ENCODE peak calls at places on chromosomes 6 and 20, in nine cellular contexts. One of them, this sample, is unnamed.

GRCh38 chr20:61835791-61836350 is 229.8 kb downstream of the TAF4 start:
- DNase-seq in NCI-H524: no peak
- DNase-seq in activated naive CD4-positive, alpha-beta T cell treated with anti-CD3 and anti-CD28 coated beads for 36 hours: no peak
- DNase-seq in heart right ventricle: no peak
- DNase-seq in AG04450: no peak
- DNase-seq in heart left ventricle: no peak
- DNase-seq in tibial artery: no peak
- DNase-seq in small intestine: no peak
- DNase-seq in activated naive CD8-positive, alpha-beta T cell treated with anti-CD3 and anti-CD28 coated beads, Interleukin-2, amount 50 U/mL, for 24 hours: no peak
- DNase-seq in this sample: peak

GRCh38 chr6:89260310-89260709 is 43.2 kb upstream of the GABRR1 start:
- DNase-seq in NCI-H524: peak
- DNase-seq in activated naive CD4-positive, alpha-beta T cell treated with anti-CD3 and anti-CD28 coated beads for 36 hours: no peak
- DNase-seq in heart right ventricle: no peak
- DNase-seq in AG04450: no peak
- DNase-seq in heart left ventricle: no peak
- DNase-seq in tibial artery: no peak
- DNase-seq in small intestine: no peak
- DNase-seq in activated naive CD8-positive, alpha-beta T cell treated with anti-CD3 and anti-CD28 coated beads, Interleukin-2, amount 50 U/mL, for 24 hours: no peak
- DNase-seq in this sample: no peak

GRCh38 chr20:60206259-60206658 is 248.0 kb downstream of the CDH26 start:
- DNase-seq in NCI-H524: peak
- DNase-seq in activated naive CD4-positive, alpha-beta T cell treated with anti-CD3 and anti-CD28 coated beads for 36 hours: peak
- DNase-seq in heart right ventricle: no peak
- DNase-seq in AG04450: peak
- DNase-seq in heart left ventricle: no peak
- DNase-seq in tibial artery: no peak
- DNase-seq in small intestine: no peak
- DNase-seq in activated naive CD8-positive, alpha-beta T cell treated with anti-CD3 and anti-CD28 coated beads, Interleukin-2, amount 50 U/mL, for 24 hours: no peak
- DNase-seq in this sample: no peak

GRCh38 chr20:63101781-63102719 is 95.3 kb upstream of the BHLHE23 start:
- DNase-seq in NCI-H524: no peak
- DNase-seq in activated naive CD4-positive, alpha-beta T cell treated with anti-CD3 and anti-CD28 coated beads for 36 hours: peak
- DNase-seq in heart right ventricle: no peak
- DNase-seq in AG04450: no peak
- DNase-seq in heart left ventricle: peak
- DNase-seq in tibial artery: no peak
- DNase-seq in small intestine: peak
- DNase-seq in activated naive CD8-positive, alpha-beta T cell treated with anti-CD3 and anti-CD28 coated beads, Interleukin-2, amount 50 U/mL, for 24 hours: peak
- DNase-seq in this sample: peak

GRCh38 chr6:109472132-109472995 is 10.7 kb downstream of the ZBTB24 start:
- DNase-seq in NCI-H524: no peak
- DNase-seq in activated naive CD4-positive, alpha-beta T cell treated with anti-CD3 and anti-CD28 coated beads for 36 hours: peak
- DNase-seq in heart right ventricle: no peak
- DNase-seq in AG04450: no peak
- DNase-seq in heart left ventricle: no peak
- DNase-seq in tibial artery: no peak
- DNase-seq in small intestine: no peak
- DNase-seq in activated naive CD8-positive, alpha-beta T cell treated with anti-CD3 and anti-CD28 coated beads, Interleukin-2, amount 50 U/mL, for 24 hours: no peak
- DNase-seq in this sample: no peak

GRCh38 chr6:25263602-25264001 is 15.6 kb upstream of the CARMIL1 start:
- DNase-seq in NCI-H524: no peak
- DNase-seq in activated naive CD4-positive, alpha-beta T cell treated with anti-CD3 and anti-CD28 coated beads for 36 hours: no peak
- DNase-seq in heart right ventricle: no peak
- DNase-seq in AG04450: no peak
- DNase-seq in heart left ventricle: no peak
- DNase-seq in tibial artery: no peak
- DNase-seq in small intestine: no peak
- DNase-seq in activated naive CD8-positive, alpha-beta T cell treated with anti-CD3 and anti-CD28 coated beads, Interleukin-2, amount 50 U/mL, for 24 hours: no peak
- DNase-seq in this sample: no peak

GRCh38 chr6:46290435-46290834 is 119.7 kb upstream of the ENPP5 start:
- DNase-seq in NCI-H524: no peak
- DNase-seq in activated naive CD4-positive, alpha-beta T cell treated with anti-CD3 and anti-CD28 coated beads for 36 hours: no peak
- DNase-seq in heart right ventricle: no peak
- DNase-seq in AG04450: no peak
- DNase-seq in heart left ventricle: no peak
- DNase-seq in tibial artery: no peak
- DNase-seq in small intestine: no peak
- DNase-seq in activated naive CD8-positive, alpha-beta T cell treated with anti-CD3 and anti-CD28 coated beads, Interleukin-2, amount 50 U/mL, for 24 hours: no peak
- DNase-seq in this sample: no peak

GRCh38 chr6:140275725-140276124 is 901.3 kb upstream of the CITED2 start:
- DNase-seq in NCI-H524: no peak
- DNase-seq in activated naive CD4-positive, alpha-beta T cell treated with anti-CD3 and anti-CD28 coated beads for 36 hours: no peak
- DNase-seq in heart right ventricle: no peak
- DNase-seq in AG04450: no peak
- DNase-seq in heart left ventricle: no peak
- DNase-seq in tibial artery: no peak
- DNase-seq in small intestine: no peak
- DNase-seq in activated naive CD8-positive, alpha-beta T cell treated with anti-CD3 and anti-CD28 coated beads, Interleukin-2, amount 50 U/mL, for 24 hours: no peak
- DNase-seq in this sample: no peak

GRCh38 chr6:80174931-80175572 is 68.6 kb downstream of the BCKDHB start:
- DNase-seq in NCI-H524: no peak
- DNase-seq in activated naive CD4-positive, alpha-beta T cell treated with anti-CD3 and anti-CD28 coated beads for 36 hours: no peak
- DNase-seq in heart right ventricle: no peak
- DNase-seq in AG04450: no peak
- DNase-seq in heart left ventricle: no peak
- DNase-seq in tibial artery: no peak
- DNase-seq in small intestine: no peak
- DNase-seq in activated naive CD8-positive, alpha-beta T cell treated with anti-CD3 and anti-CD28 coated beads, Interleukin-2, amount 50 U/mL, for 24 hours: no peak
- DNase-seq in this sample: no peak

GRCh38 chr20:21702001-21702400 is 3.5 kb upstream of the PAX1 start:
- DNase-seq in NCI-H524: no peak
- DNase-seq in activated naive CD4-positive, alpha-beta T cell treated with anti-CD3 and anti-CD28 coated beads for 36 hours: no peak
- DNase-seq in heart right ventricle: no peak
- DNase-seq in AG04450: no peak
- DNase-seq in heart left ventricle: no peak
- DNase-seq in tibial artery: no peak
- DNase-seq in small intestine: no peak
- DNase-seq in activated naive CD8-positive, alpha-beta T cell treated with anti-CD3 and anti-CD28 coated beads, Interleukin-2, amount 50 U/mL, for 24 hours: no peak
- DNase-seq in this sample: no peak

GRCh38 chr20:48716086-48716485 is 111.7 kb downstream of the PREX1 start:
- DNase-seq in NCI-H524: no peak
- DNase-seq in activated naive CD4-positive, alpha-beta T cell treated with anti-CD3 and anti-CD28 coated beads for 36 hours: peak
- DNase-seq in heart right ventricle: no peak
- DNase-seq in AG04450: no peak
- DNase-seq in heart left ventricle: no peak
- DNase-seq in tibial artery: no peak
- DNase-seq in small intestine: peak
- DNase-seq in activated naive CD8-positive, alpha-beta T cell treated with anti-CD3 and anti-CD28 coated beads, Interleukin-2, amount 50 U/mL, for 24 hours: peak
- DNase-seq in this sample: no peak

GRCh38 chr6:101853226-101853625 is 459.7 kb downstream of the GRIK2 start:
- DNase-seq in NCI-H524: no peak
- DNase-seq in activated naive CD4-positive, alpha-beta T cell treated with anti-CD3 and anti-CD28 coated beads for 36 hours: no peak
- DNase-seq in heart right ventricle: no peak
- DNase-seq in AG04450: no peak
- DNase-seq in heart left ventricle: no peak
- DNase-seq in tibial artery: no peak
- DNase-seq in small intestine: no peak
- DNase-seq in activated naive CD8-positive, alpha-beta T cell treated with anti-CD3 and anti-CD28 coated beads, Interleukin-2, amount 50 U/mL, for 24 hours: no peak
- DNase-seq in this sample: no peak